ENCODE peak calls at places on chromosomes 7 and 10, in five cellular contexts. D is nephron progenitor cell, J is A549, M is fibroblast of the aortic adventitia, T is OCI-LY7. V is an unnamed sample.

GRCh38 chr10:68224810-68225209 is 7.1 kb downstream of the ATOH7 start:
- DNase-seq in T (no peak), J (no peak), M (no peak), D (no peak), V (no peak)

GRCh38 chr7:27885652-27886051 is 145.7 kb downstream of the TAX1BP1 start:
- DNase-seq in M (no peak), D (no peak), T (no peak), J (no peak), V (no peak)

GRCh38 chr10:124552877-124553276 is 91.3 kb downstream of the LHPP start:
- DNase-seq in M (no peak), D (no peak), J (no peak), T (no peak), V (no peak)

GRCh38 chr10:132851451-132851850 is 65.5 kb upstream of the NKX6-2 start:
- DNase-seq in J (no peak), M (no peak), D (no peak), T (no peak), V (no peak)

GRCh38 chr10:67775274-67775673 is 62.7 kb downstream of the DNAJC12 start:
- DNase-seq in T (no peak), D (no peak), M (no peak), J (no peak), V (no peak)

GRCh38 chr7:44051611-44052220 is 7.2 kb downstream of the DBNL start:
- DNase-seq in M (no peak), D (no peak), J (no peak), T (no peak), V (no peak)

GRCh38 chr7:90552521-90552920 is 43.6 kb upstream of the CDK14 start:
- DNase-seq in T (peak), J (no peak), M (peak), D (no peak), V (no peak)

GRCh38 chr10:63456437-63457210 is 9.2 kb downstream of the JMJD1C start:
- DNase-seq in D (no peak), M (peak), J (no peak), T (no peak), V (no peak)

GRCh38 chr7:44914992-44915607 is 29.8 kb upstream of the PURB start:
- DNase-seq in M (no peak), D (no peak), J (no peak), T (no peak), V (no peak)

GRCh38 chr10:32445740-32446615 is at the start of gene CCDC7:
- DNase-seq in T (peak), J (peak), M (peak), D (peak), V (peak)
- TF ChIP-seq CTCF in T (peak), J (peak), M (peak), D (peak), V (peak)

GRCh38 chr7:140605337-140605736 is 35.3 kb downstream of the DENND2A start:
- DNase-seq in J (no peak), M (peak), T (no peak), D (no peak), V (no peak)
- TF ChIP-seq CTCF in J (no peak), M (no peak), T (no peak), D (no peak), V (no peak)

DNA sequence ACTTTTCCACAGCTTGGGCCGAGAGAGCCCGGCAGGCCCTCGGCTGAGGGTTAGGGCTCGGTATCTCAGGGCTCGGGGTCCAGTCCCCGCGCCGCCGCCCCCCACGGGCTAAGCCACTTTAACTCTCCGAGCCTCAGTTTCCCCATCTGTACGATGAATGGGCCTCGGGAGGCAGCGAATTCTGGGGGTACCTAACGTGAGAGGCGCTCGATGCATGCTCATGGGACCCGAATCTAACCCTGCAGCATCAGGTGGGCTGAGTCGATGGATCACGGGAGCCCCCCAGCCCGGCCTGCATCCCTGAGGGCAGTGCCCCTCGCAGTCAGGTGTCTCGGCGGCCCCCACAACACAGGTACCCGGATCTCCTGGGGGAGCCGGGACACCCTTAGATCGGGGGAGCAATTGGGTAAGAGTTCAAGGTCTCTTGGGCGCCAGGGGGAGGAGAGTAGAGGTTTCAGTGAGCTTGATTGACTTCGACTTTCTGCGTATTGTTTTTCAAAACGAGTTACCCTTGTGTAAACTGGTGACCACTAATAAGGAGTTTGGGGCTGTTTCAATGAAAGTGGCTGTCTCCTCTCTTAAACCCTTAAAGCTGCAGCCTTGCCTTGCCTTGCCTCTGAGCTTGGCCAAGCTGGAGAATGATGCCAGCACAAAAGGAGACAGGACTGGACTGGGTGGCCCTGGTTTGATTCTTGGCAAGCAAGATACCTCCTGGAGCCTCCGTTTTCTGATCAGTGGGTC is 631 bp downstream of the POR start:
- DNase-seq in M (peak), T (peak), D (peak), J (no peak), V (no peak)
- TF ChIP-seq CTCF in M (no peak), T (no peak), D (no peak), J (no peak), V (no peak)

DNA sequence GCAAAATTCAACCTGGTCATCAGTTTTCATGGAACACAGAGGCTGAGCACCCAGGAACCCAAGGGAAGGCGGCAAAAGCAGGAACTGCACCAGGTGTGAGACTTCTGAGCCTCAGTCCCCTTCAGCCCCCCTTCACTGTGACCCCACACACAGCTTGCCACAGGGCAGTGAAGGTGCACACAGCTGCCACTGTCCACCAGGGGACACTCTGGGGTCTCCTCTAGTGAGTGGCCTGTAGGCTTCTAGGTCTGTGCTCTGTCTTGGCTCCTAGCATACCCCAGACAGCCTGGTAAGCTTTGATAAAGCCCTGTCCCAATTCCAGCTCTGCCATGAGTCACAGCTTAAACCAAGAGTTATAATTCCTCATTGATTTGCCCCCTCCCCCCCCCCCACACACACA is 12.1 kb downstream of the KCNH2 start:
- DNase-seq in T (peak), D (no peak), M (no peak), J (peak), V (peak)
- TF ChIP-seq CTCF in T (no peak), D (peak), M (peak), J (no peak), V (peak)

GRCh38 chr7:4248295-4248694 is 433.8 kb upstream of the FOXK1 start:
- DNase-seq in T (no peak), D (no peak), J (no peak), M (no peak), V (no peak)
- TF ChIP-seq CTCF in T (no peak), D (no peak), J (no peak), M (no peak), V (no peak)

GRCh38 chr10:72375173-72375572 is 20.5 kb upstream of the DNAJB12 start:
- DNase-seq in T (no peak), D (no peak), J (no peak), M (no peak), V (no peak)

GRCh38 chr10:72379776-72380175 is 25.1 kb upstream of the DNAJB12 start:
- DNase-seq in J (no peak), M (no peak), D (no peak), T (no peak), V (no peak)

GRCh38 chr10:72379062-72379461 is 24.3 kb upstream of the DNAJB12 start:
- DNase-seq in T (no peak), M (no peak), D (no peak), J (no peak), V (no peak)

GRCh38 chr10:72370201-72370722 is 15.5 kb upstream of the DNAJB12 start:
- DNase-seq in M (no peak), D (no peak), J (no peak), T (no peak), V (no peak)

DNA sequence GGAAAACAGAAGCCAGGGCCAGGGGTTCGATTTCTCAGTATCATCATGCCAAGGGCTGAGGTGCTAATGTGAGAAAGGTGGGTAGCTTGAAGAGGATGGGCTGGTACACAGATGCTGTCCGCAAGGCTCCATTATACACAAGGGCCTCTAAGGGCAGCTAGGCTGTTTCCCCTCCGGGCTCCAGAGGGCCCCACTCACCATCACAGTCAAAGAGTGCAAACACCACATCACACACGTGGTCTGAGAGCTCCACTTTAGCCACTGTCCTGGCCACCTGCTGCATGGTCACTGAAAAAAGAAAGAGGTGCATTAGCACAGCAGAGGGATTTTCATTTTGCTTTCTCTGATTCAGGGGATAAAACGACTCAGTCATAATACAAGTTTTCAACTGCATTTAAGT is 20.9 kb upstream of the DNAJB12 start:
- DNase-seq in T (no peak), D (no peak), M (no peak), J (no peak), V (peak)
- TF ChIP-seq CTCF in T (peak), D (no peak), M (no peak), J (peak), V (no peak)

DNA sequence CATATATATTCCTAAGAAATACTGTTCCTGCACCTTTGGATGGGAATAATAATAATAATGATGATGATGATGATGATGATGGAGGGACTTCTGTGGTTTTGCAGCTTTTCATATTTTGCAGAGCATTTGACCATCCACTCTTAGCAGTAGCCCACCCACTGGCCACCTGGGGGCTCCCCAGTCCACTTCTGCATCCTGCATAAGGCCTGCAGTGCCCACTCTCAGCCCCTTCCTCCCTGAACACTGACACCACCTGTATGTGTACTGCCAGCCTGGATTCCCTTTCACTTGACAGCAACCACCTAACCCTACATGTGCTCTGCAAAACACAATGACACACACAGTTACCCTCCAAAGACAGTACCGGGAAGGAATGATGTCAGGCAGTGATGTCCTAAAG is 131.4 kb downstream of the ADAM12 start:
- DNase-seq in J (no peak), D (peak), M (no peak), T (no peak), V (no peak)
- TF ChIP-seq CTCF in J (no peak), D (peak), M (no peak), T (no peak), V (no peak)

DNA sequence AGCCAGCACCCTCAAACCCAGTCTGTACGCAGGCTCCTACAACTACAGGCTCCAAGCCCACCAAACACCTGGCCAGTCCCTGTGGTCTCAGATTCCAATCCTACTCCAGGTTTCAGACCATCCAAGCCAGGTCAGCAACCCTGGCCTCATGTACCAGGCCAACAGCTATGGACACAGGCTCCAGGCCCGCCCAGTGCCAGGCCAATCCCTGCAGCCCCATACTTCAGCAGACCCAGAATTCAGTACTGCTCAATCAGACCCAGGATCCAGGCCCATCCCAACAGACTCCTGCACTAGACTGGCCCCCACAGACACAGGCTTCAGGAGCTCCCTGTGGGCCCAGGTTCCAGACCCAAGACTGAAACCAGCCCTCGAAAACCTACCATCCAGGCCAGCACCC is 32.3 kb downstream of the HPSE2 start:
- DNase-seq in J (no peak), D (no peak), T (no peak), M (no peak), V (no peak)
- TF ChIP-seq CTCF in J (no peak), D (no peak), T (no peak), M (no peak), V (no peak)

V was measured in Calu3.